ENCODE peak calls at places on chromosomes 11 and 22, in four cellular contexts. One of them, this sample, is unnamed.
A peak's percentile ranks its signal among the peaks of the same experiment; 100 is the strongest.

GRCh38 chr11:11978792-11979486 is 29.5 kb downstream of the DKK3 start:
- DNase-seq in naive B cell: no peak
- DNase-seq in RPMI7951: peak; percentile 87
- DNase-seq in activated CD4-positive, CD25-positive, alpha-beta regulatory T cell treated with anti-CD3 and anti-CD28 coated beads, Interleukin-2, amount 50 U/mL, for 16 hours: no peak
- DNase-seq in this sample: no peak

GRCh38 chr11:134579709-134580634 is 167.9 kb upstream of the B3GAT1 start:
- DNase-seq in activated CD4-positive, CD25-positive, alpha-beta regulatory T cell treated with anti-CD3 and anti-CD28 coated beads, Interleukin-2, amount 50 U/mL, for 16 hours: no peak
- DNase-seq in RPMI7951: no peak
- DNase-seq in naive B cell: no peak
- DNase-seq in this sample: no peak

GRCh38 chr22:49827307-49827852 is 293 bp downstream of the BRD1 start:
- DNase-seq in naive B cell: no peak
- DNase-seq in activated CD4-positive, CD25-positive, alpha-beta regulatory T cell treated with anti-CD3 and anti-CD28 coated beads, Interleukin-2, amount 50 U/mL, for 16 hours: no peak
- DNase-seq in RPMI7951: peak; percentile 9
- DNase-seq in this sample: no peak

GRCh38 chr11:47899801-47900200 is 51.7 kb upstream of the NUP160 start:
- DNase-seq in naive B cell: peak; percentile 88
- DNase-seq in RPMI7951: no peak
- DNase-seq in activated CD4-positive, CD25-positive, alpha-beta regulatory T cell treated with anti-CD3 and anti-CD28 coated beads, Interleukin-2, amount 50 U/mL, for 16 hours: no peak
- DNase-seq in this sample: peak; percentile 75

GRCh38 chr11:113626736-113627135 is 79.4 kb downstream of the TMPRSS5 start:
- DNase-seq in naive B cell: no peak
- DNase-seq in RPMI7951: no peak
- DNase-seq in activated CD4-positive, CD25-positive, alpha-beta regulatory T cell treated with anti-CD3 and anti-CD28 coated beads, Interleukin-2, amount 50 U/mL, for 16 hours: no peak
- DNase-seq in this sample: no peak

GRCh38 chr11:45076761-45077160 is 69.7 kb upstream of the PRDM11 start:
- DNase-seq in RPMI7951: peak; percentile 39
- DNase-seq in naive B cell: no peak
- DNase-seq in activated CD4-positive, CD25-positive, alpha-beta regulatory T cell treated with anti-CD3 and anti-CD28 coated beads, Interleukin-2, amount 50 U/mL, for 16 hours: no peak
- DNase-seq in this sample: no peak

GRCh38 chr11:12483604-12484003 is 106.2 kb downstream of the PARVA start:
- DNase-seq in activated CD4-positive, CD25-positive, alpha-beta regulatory T cell treated with anti-CD3 and anti-CD28 coated beads, Interleukin-2, amount 50 U/mL, for 16 hours: no peak
- DNase-seq in naive B cell: no peak
- DNase-seq in RPMI7951: no peak
- DNase-seq in this sample: no peak

GRCh38 chr22:43014062-43014875 is 680 bp downstream of the PACSIN2 start:
- DNase-seq in naive B cell: peak; percentile 46
- DNase-seq in RPMI7951: peak; percentile 47
- DNase-seq in activated CD4-positive, CD25-positive, alpha-beta regulatory T cell treated with anti-CD3 and anti-CD28 coated beads, Interleukin-2, amount 50 U/mL, for 16 hours: no peak
- DNase-seq in this sample: no peak

GRCh38 chr11:65438257-65439151 is 15.9 kb downstream of the NEAT1 start:
- DNase-seq in naive B cell: no peak
- DNase-seq in activated CD4-positive, CD25-positive, alpha-beta regulatory T cell treated with anti-CD3 and anti-CD28 coated beads, Interleukin-2, amount 50 U/mL, for 16 hours: no peak
- DNase-seq in RPMI7951: no peak
- DNase-seq in this sample: no peak

GRCh38 chr11:117410861-117411725 is 83.4 kb downstream of the CEP164 start:
- DNase-seq in RPMI7951: no peak
- DNase-seq in activated CD4-positive, CD25-positive, alpha-beta regulatory T cell treated with anti-CD3 and anti-CD28 coated beads, Interleukin-2, amount 50 U/mL, for 16 hours: no peak
- DNase-seq in naive B cell: no peak
- DNase-seq in this sample: no peak

GRCh38 chr22:45181240-45181639 is 17.5 kb downstream of the NUP50 start:
- DNase-seq in activated CD4-positive, CD25-positive, alpha-beta regulatory T cell treated with anti-CD3 and anti-CD28 coated beads, Interleukin-2, amount 50 U/mL, for 16 hours: no peak
- DNase-seq in RPMI7951: no peak
- DNase-seq in naive B cell: no peak
- DNase-seq in this sample: no peak

GRCh38 chr22:39277135-39277607 is 32.4 kb upstream of the PDGFB start:
- DNase-seq in activated CD4-positive, CD25-positive, alpha-beta regulatory T cell treated with anti-CD3 and anti-CD28 coated beads, Interleukin-2, amount 50 U/mL, for 16 hours: no peak
- DNase-seq in RPMI7951: peak; percentile 70
- DNase-seq in naive B cell: no peak
- DNase-seq in this sample: no peak

GRCh38 chr11:114057147-114057546 is 2.4 kb upstream of the ZBTB16 start:
- DNase-seq in activated CD4-positive, CD25-positive, alpha-beta regulatory T cell treated with anti-CD3 and anti-CD28 coated beads, Interleukin-2, amount 50 U/mL, for 16 hours: no peak
- DNase-seq in naive B cell: no peak
- DNase-seq in RPMI7951: no peak
- DNase-seq in this sample: no peak

GRCh38 chr11:128042290-128042751 is 545.0 kb downstream of the ETS1 start:
- DNase-seq in activated CD4-positive, CD25-positive, alpha-beta regulatory T cell treated with anti-CD3 and anti-CD28 coated beads, Interleukin-2, amount 50 U/mL, for 16 hours: no peak
- DNase-seq in RPMI7951: peak; percentile 58
- DNase-seq in naive B cell: no peak
- DNase-seq in this sample: no peak

GRCh38 chr11:283405-284080 is 5.3 kb downstream of the NLRP6 start:
- DNase-seq in RPMI7951: no peak
- DNase-seq in activated CD4-positive, CD25-positive, alpha-beta regulatory T cell treated with anti-CD3 and anti-CD28 coated beads, Interleukin-2, amount 50 U/mL, for 16 hours: no peak
- DNase-seq in naive B cell: no peak
- DNase-seq in this sample: no peak

GRCh38 chr11:96221244-96222070 is 121.5 kb downstream of the MAML2 start:
- DNase-seq in naive B cell: no peak
- DNase-seq in activated CD4-positive, CD25-positive, alpha-beta regulatory T cell treated with anti-CD3 and anti-CD28 coated beads, Interleukin-2, amount 50 U/mL, for 16 hours: no peak
- DNase-seq in RPMI7951: no peak
- DNase-seq in this sample: no peak

GRCh38 chr11:69683764-69684333 is 8.7 kb upstream of the LTO1 start:
- DNase-seq in naive B cell: no peak
- DNase-seq in RPMI7951: peak; percentile 34
- DNase-seq in activated CD4-positive, CD25-positive, alpha-beta regulatory T cell treated with anti-CD3 and anti-CD28 coated beads, Interleukin-2, amount 50 U/mL, for 16 hours: no peak
- DNase-seq in this sample: no peak

GRCh38 chr22:40553014-40553579 is 83.4 kb downstream of the MRTFA start:
- DNase-seq in RPMI7951: no peak
- DNase-seq in activated CD4-positive, CD25-positive, alpha-beta regulatory T cell treated with anti-CD3 and anti-CD28 coated beads, Interleukin-2, amount 50 U/mL, for 16 hours: no peak
- DNase-seq in naive B cell: no peak
- DNase-seq in this sample: no peak

GRCh38 chr22:47155912-47156311 is 393.5 kb downstream of the TBC1D22A start:
- DNase-seq in RPMI7951: no peak
- DNase-seq in naive B cell: no peak
- DNase-seq in activated CD4-positive, CD25-positive, alpha-beta regulatory T cell treated with anti-CD3 and anti-CD28 coated beads, Interleukin-2, amount 50 U/mL, for 16 hours: no peak
- DNase-seq in this sample: no peak

GRCh38 chr22:45226681-45227186 is 14.0 kb downstream of the KIAA0930 start:
- DNase-seq in RPMI7951: peak; percentile 58
- DNase-seq in activated CD4-positive, CD25-positive, alpha-beta regulatory T cell treated with anti-CD3 and anti-CD28 coated beads, Interleukin-2, amount 50 U/mL, for 16 hours: no peak
- DNase-seq in naive B cell: no peak
- DNase-seq in this sample: no peak